ENCODE peak calls at places on chromosome 4, in seven cellular contexts. Y is body of pancreas, V is SK-N-SH, N is fibroblast of mammary gland, B is heart left ventricle, H is HFF-Myc, K is AG10803. Q is an unnamed sample.

GRCh38 chr4:2412534-2412884 is 5.9 kb downstream of the ZFYVE28 start:
- DNase-seq in Y (peak), H (no peak), K (no peak), V (no peak), B (peak), N (no peak), Q (peak)

GRCh38 chr4:35151816-35152572 is 1092.3 kb downstream of the ARAP2 start:
- DNase-seq in B (no peak), Y (peak), N (no peak), V (peak), H (peak), K (no peak), Q (peak)

GRCh38 chr4:52126946-52127345 is 75.8 kb downstream of the SPATA18 start:
- DNase-seq in K (peak), Y (no peak), V (peak), N (peak), B (no peak), H (no peak), Q (no peak)

GRCh38 chr4:105417624-105418023 is 56.2 kb downstream of the PPA2 start:
- DNase-seq in B (no peak), H (no peak), V (no peak), Y (peak), N (peak), K (no peak), Q (no peak)

GRCh38 chr4:48017108-48017527 is 546 bp downstream of the NIPAL1 start:
- DNase-seq in H (no peak), Y (peak), B (peak), V (peak), N (peak), K (peak), Q (no peak)

GRCh38 chr4:189396435-189396834 is 544.2 kb upstream of the FRG1 start:
- DNase-seq in K (no peak), V (no peak), Y (no peak), H (no peak), B (no peak), N (no peak), Q (no peak)

GRCh38 chr4:152085657-152086056 is 324.9 kb upstream of the GATB start:
- DNase-seq in N (no peak), H (no peak), Y (no peak), B (no peak), V (no peak), K (no peak), Q (no peak)

GRCh38 chr4:39626261-39626660 is 12.4 kb downstream of the SMIM14 start:
- DNase-seq in K (no peak), Y (no peak), V (no peak), N (no peak), H (no peak), B (no peak), Q (peak)

GRCh38 chr4:119244832-119245231 is 32.3 kb downstream of the USP53 start:
- DNase-seq in B (no peak), H (no peak), Y (no peak), K (no peak), V (no peak), N (no peak), Q (no peak)

GRCh38 chr4:138868562-138868961 is 147.0 kb upstream of the NOCT start:
- DNase-seq in V (no peak), N (peak), K (no peak), Y (no peak), H (no peak), B (no peak), Q (no peak)

GRCh38 chr4:27278615-27279014 is 418.0 kb downstream of the STIM2 start:
- DNase-seq in B (no peak), Y (no peak), H (peak), V (no peak), N (peak), K (peak), Q (peak)

GRCh38 chr4:4721636-4722035 is 137.8 kb upstream of the MSX1 start:
- DNase-seq in B (no peak), Y (no peak), K (no peak), H (no peak), V (no peak), N (no peak), Q (no peak)

GRCh38 chr4:78862314-78862737 is 76.9 kb downstream of the PAQR3 start:
- DNase-seq in H (no peak), K (no peak), N (no peak), Y (no peak), B (no peak), V (no peak), Q (no peak)

GRCh38 chr4:162869157-162869556 is 297.5 kb downstream of the NAF1 start:
- DNase-seq in B (no peak), N (no peak), Y (no peak), H (no peak), K (no peak), V (no peak), Q (no peak)

GRCh38 chr4:64479338-64479737 is 70.1 kb upstream of the TECRL start:
- DNase-seq in B (no peak), N (no peak), H (no peak), V (no peak), K (no peak), Y (no peak), Q (no peak)

GRCh38 chr4:54626113-54626512 is 31.6 kb upstream of the KIT start:
- DNase-seq in Y (peak), H (no peak), V (no peak), N (no peak), B (no peak), K (no peak), Q (no peak)

GRCh38 chr4:54217642-54218486 is 11.2 kb upstream of the PDGFRA start:
- DNase-seq in B (peak), V (peak), N (peak), H (peak), Y (peak), K (peak), Q (peak)

GRCh38 chr4:2803624-2804448 is 11.0 kb downstream of the SH3BP2 start:
- DNase-seq in H (no peak), B (peak), V (no peak), N (no peak), K (peak), Y (peak), Q (no peak)

GRCh38 chr4:108725457-108725856 is 37.4 kb downstream of the ETNPPL start:
- DNase-seq in V (no peak), K (no peak), N (no peak), B (no peak), Y (no peak), H (no peak), Q (no peak)

GRCh38 chr4:172173206-172173605 is 360.0 kb downstream of the GALNTL6 start:
- DNase-seq in V (no peak), Y (no peak), K (no peak), H (no peak), N (no peak), B (no peak), Q (no peak)

GRCh38 chr4:132572210-132572609 is 576.9 kb upstream of the PCDH10 start:
- DNase-seq in B (no peak), V (no peak), N (no peak), H (no peak), Y (no peak), K (no peak), Q (no peak)

GRCh38 chr4:123652501-123652900 is 255.9 kb downstream of the SPRY1 start:
- DNase-seq in V (no peak), K (no peak), H (no peak), Y (no peak), N (no peak), B (no peak), Q (no peak)

GRCh38 chr4:123651536-123652175 is 255.1 kb downstream of the SPRY1 start:
- DNase-seq in Y (no peak), B (no peak), H (no peak), V (no peak), K (peak), N (no peak), Q (no peak)

GRCh38 chr4:123651127-123651526 is 254.5 kb downstream of the SPRY1 start:
- DNase-seq in V (no peak), N (no peak), Y (no peak), H (no peak), B (no peak), K (peak), Q (no peak)

GRCh38 chr4:123649644-123650356 is 253.2 kb downstream of the SPRY1 start:
- DNase-seq in H (peak), N (peak), Y (peak), V (no peak), K (peak), B (no peak), Q (no peak)

GRCh38 chr4:123649248-123649643 is 252.7 kb downstream of the SPRY1 start:
- DNase-seq in V (no peak), N (no peak), K (no peak), Y (no peak), H (no peak), B (no peak), Q (peak)
- H3K4me3 ChIP-seq in V (no peak), N (no peak), K (no peak), Y (no peak), H (no peak), B (no peak), Q (no peak)

GRCh38 chr4:102143433-102143832 is 201.8 kb downstream of the SLC39A8 start:
- DNase-seq in H (no peak), N (no peak), K (no peak), Y (no peak), B (no peak), V (no peak), Q (no peak)
- H3K4me3 ChIP-seq in H (no peak), N (no peak), K (no peak), Y (no peak), B (no peak), V (no peak), Q (no peak)

GRCh38 chr4:153489856-153490558 is 23.8 kb downstream of the TMEM131L start:
- DNase-seq in B (no peak), N (peak), V (no peak), H (no peak), Y (no peak), K (no peak), Q (no peak)
- H3K4me3 ChIP-seq in B (no peak), N (no peak), V (no peak), H (no peak), Y (no peak), K (no peak), Q (peak)

DNA sequence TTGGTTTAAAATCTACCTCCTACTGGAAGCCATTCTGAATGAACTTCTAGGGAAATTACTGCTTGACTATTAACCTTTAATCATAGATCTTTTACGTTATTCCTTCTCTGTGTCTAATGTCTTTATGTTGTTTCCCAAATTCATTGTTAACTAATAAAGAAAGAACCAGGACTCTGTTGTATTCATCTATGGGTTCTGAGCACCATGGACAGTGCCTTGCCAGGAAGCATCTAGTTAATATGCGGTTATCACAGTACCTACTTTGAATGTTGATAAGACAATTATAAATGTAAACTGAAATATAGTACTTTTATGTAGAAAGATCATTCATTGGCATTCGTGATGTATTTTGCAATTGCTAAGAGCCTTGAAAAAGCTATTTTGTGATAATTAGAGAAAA is 23.8 kb downstream of the NWD2 start:
- DNase-seq in B (no peak), N (no peak), H (no peak), K (no peak), Y (no peak), V (no peak), Q (no peak)
- H3K4me3 ChIP-seq in B (no peak), N (no peak), H (no peak), K (no peak), Y (no peak), V (no peak), Q (no peak)

DNA sequence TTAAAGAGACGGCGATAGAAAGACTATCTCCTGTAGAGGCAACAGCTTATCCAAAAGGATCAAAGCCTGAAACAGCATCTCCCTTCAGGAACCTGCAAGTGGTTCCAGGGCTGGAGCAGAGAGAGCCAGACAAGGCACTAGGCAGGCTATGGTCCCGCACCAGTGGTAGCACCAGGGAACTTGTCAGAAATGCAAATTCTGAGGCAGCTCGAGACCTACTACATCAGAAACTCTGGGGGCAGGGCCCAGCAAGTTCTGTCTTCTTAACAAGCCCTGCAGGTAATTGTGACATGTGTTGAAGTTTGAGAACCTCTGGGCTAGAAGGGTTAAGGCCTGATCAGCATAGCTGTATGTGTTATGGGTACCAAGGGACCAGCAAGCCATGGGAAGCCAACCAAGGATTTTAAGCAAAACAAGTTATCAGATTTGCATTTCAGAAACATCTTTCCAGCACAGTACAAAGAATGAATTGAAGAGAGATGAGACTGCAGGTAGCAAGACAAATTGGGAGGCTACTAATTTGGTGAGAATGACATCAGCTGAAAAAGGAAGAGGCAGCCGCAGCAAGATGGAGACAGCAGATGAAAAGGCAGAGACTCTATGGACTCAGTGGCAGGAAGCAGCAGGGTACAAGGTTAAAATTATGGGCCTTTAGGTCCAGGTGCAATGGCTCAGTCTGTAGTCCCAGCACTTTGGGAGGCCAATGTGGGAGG is 139.7 kb downstream of the TSPAN5 start:
- DNase-seq in K (no peak), V (no peak), H (no peak), Y (no peak), B (no peak), N (no peak), Q (peak)
- H3K4me3 ChIP-seq in K (no peak), V (no peak), H (no peak), Y (no peak), B (no peak), N (no peak), Q (no peak)